ENCODE peak calls at places on chromosomes 11 and 22, in four cellular contexts. One of them, this sample, is unnamed.

GRCh38 chr11:373716-374551 is 4.6 kb downstream of the B4GALNT4 start:
- DNase-seq in H9: no peak
- DNase-seq in H1: no peak
- DNase-seq in neuronal stem cell: no peak
- DNase-seq in this sample: no peak

GRCh38 chr22:44870021-44870420 is 117.6 kb downstream of the ARHGAP8 start:
- DNase-seq in H1: no peak
- DNase-seq in H9: peak; percentile 66
- DNase-seq in neuronal stem cell: peak; percentile 11
- DNase-seq in this sample: no peak

GRCh38 chr11:65479184-65480145 is 19.4 kb upstream of the MALAT1 start:
- DNase-seq in H1: no peak
- DNase-seq in H9: peak; percentile 76
- DNase-seq in neuronal stem cell: no peak
- DNase-seq in this sample: peak; percentile 97

GRCh38 chr11:117613521-117613920 is 183.5 kb downstream of the DSCAML1 start:
- DNase-seq in H9: peak; percentile 62
- DNase-seq in neuronal stem cell: no peak
- DNase-seq in H1: peak; percentile 78
- DNase-seq in this sample: no peak

GRCh38 chr11:100593321-100593720 is 93.8 kb upstream of the ARHGAP42 start:
- DNase-seq in neuronal stem cell: no peak
- DNase-seq in H9: no peak
- DNase-seq in H1: no peak
- DNase-seq in this sample: peak; percentile 69

GRCh38 chr11:108960498-108960897 is 295.6 kb downstream of the DDX10 start:
- DNase-seq in H9: peak; percentile 66
- DNase-seq in neuronal stem cell: no peak
- DNase-seq in H1: no peak
- DNase-seq in this sample: no peak

GRCh38 chr22:25739659-25740344 is 2.2 kb upstream of the MYO18B start:
- DNase-seq in H9: no peak
- DNase-seq in neuronal stem cell: no peak
- DNase-seq in H1: no peak
- DNase-seq in this sample: no peak

GRCh38 chr11:26150046-26150445 is 181.9 kb upstream of the ANO3 start:
- DNase-seq in neuronal stem cell: no peak
- DNase-seq in H9: no peak
- DNase-seq in H1: no peak
- DNase-seq in this sample: no peak

GRCh38 chr11:72712168-72712721 is 38.0 kb upstream of the PDE2A start:
- DNase-seq in H9: no peak
- DNase-seq in H1: no peak
- DNase-seq in neuronal stem cell: no peak
- DNase-seq in this sample: peak; percentile 18

GRCh38 chr11:1348748-1349073 is 39.3 kb upstream of the TOLLIP start:
- DNase-seq in neuronal stem cell: no peak
- DNase-seq in H1: no peak
- DNase-seq in H9: peak; percentile 25
- DNase-seq in this sample: no peak

GRCh38 chr11:124085583-124085982 is 29.7 kb upstream of the VWA5A start:
- DNase-seq in H1: no peak
- DNase-seq in neuronal stem cell: no peak
- DNase-seq in H9: no peak
- DNase-seq in this sample: no peak

GRCh38 chr11:7964873-7965272 is 374 bp downstream of the NLRP10 start:
- DNase-seq in H9: no peak
- DNase-seq in neuronal stem cell: no peak
- DNase-seq in H1: no peak
- DNase-seq in this sample: peak; percentile 5

GRCh38 chr11:68872216-68873003 is 30.7 kb upstream of the CPT1A start:
- DNase-seq in neuronal stem cell: no peak
- DNase-seq in H9: no peak
- DNase-seq in H1: no peak
- DNase-seq in this sample: peak; percentile 70

GRCh38 chr11:93131709-93132108 is 66.1 kb downstream of the SLC36A4 start:
- DNase-seq in neuronal stem cell: no peak
- DNase-seq in H1: no peak
- DNase-seq in H9: no peak
- DNase-seq in this sample: no peak

GRCh38 chr11:84780689-84781293 is 846.4 kb downstream of the DLG2 start:
- DNase-seq in neuronal stem cell: peak; percentile 17
- DNase-seq in H9: no peak
- DNase-seq in H1: no peak
- DNase-seq in this sample: peak; percentile 18

GRCh38 chr22:25896098-25896497 is 154.1 kb downstream of the MYO18B start:
- DNase-seq in H9: no peak
- DNase-seq in H1: no peak
- DNase-seq in neuronal stem cell: no peak
- DNase-seq in this sample: no peak

GRCh38 chr11:83480811-83481210 is 194.6 kb upstream of the CCDC90B start:
- DNase-seq in H9: no peak
- DNase-seq in neuronal stem cell: peak; percentile 9
- DNase-seq in H1: no peak
- DNase-seq in this sample: no peak

GRCh38 chr22:26558246-26558895 is 31.6 kb downstream of the TPST2 start:
- DNase-seq in H1: no peak
- DNase-seq in neuronal stem cell: no peak
- DNase-seq in H9: no peak
- DNase-seq in this sample: peak; percentile 22

GRCh38 chr11:65639623-65640482 is 2.0 kb downstream of the SIPA1 start:
- DNase-seq in H9: no peak
- DNase-seq in H1: no peak
- DNase-seq in neuronal stem cell: no peak
- DNase-seq in this sample: no peak

GRCh38 chr11:30244255-30244654 is 13.4 kb downstream of the FSHB start:
- DNase-seq in H1: no peak
- DNase-seq in H9: no peak
- DNase-seq in neuronal stem cell: no peak
- DNase-seq in this sample: peak; percentile 6

GRCh38 chr11:45333506-45333971 is 47.4 kb upstream of the SYT13 start:
- DNase-seq in neuronal stem cell: no peak
- DNase-seq in H1: no peak
- DNase-seq in H9: peak; percentile 68
- DNase-seq in this sample: peak; percentile 98

GRCh38 chr22:49620666-49621065 is 207.0 kb downstream of the BRD1 start:
- DNase-seq in H9: no peak
- DNase-seq in neuronal stem cell: no peak
- DNase-seq in H1: no peak
- DNase-seq in this sample: no peak

GRCh38 chr11:10664005-10664404 is 29.6 kb downstream of the IRAG1 start:
- DNase-seq in neuronal stem cell: no peak
- DNase-seq in H9: no peak
- DNase-seq in H1: no peak
- DNase-seq in this sample: peak; percentile 45
- H2BK15ac ChIP-seq in neuronal stem cell: no peak overlapping the region
- H2BK15ac ChIP-seq in H9: no peak overlapping the region
- H2BK15ac ChIP-seq in H1: no peak overlapping the region
- H2BK15ac ChIP-seq in this sample: no peak overlapping the region

GRCh38 chr11:58573451-58574104 is 2.1 kb downstream of the LPXN start:
- DNase-seq in neuronal stem cell: no peak
- DNase-seq in H1: no peak
- DNase-seq in H9: no peak
- DNase-seq in this sample: peak; percentile 76
- H2AK5ac ChIP-seq in neuronal stem cell: no peak overlapping the region
- H2AK5ac ChIP-seq in H1: no peak overlapping the region
- H2AK5ac ChIP-seq in H9: no peak overlapping the region
- H2AK5ac ChIP-seq in this sample: no peak overlapping the region

GRCh38 chr11:71282581-71283351 is 30.4 kb upstream of the SHANK2 start:
- DNase-seq in H9: peak; percentile 28
- DNase-seq in H1: no peak
- DNase-seq in neuronal stem cell: no peak
- DNase-seq in this sample: no peak
- H2BK12ac ChIP-seq in H9: no peak overlapping the region
- H2BK12ac ChIP-seq in H1: peak overlapping the region; percentile 17
- H2BK12ac ChIP-seq in neuronal stem cell: peak overlapping the region; percentile 28
- H2BK12ac ChIP-seq in this sample: no peak overlapping the region

GRCh38 chr11:80282643-80283042 is 841.8 kb upstream of the TENM4 start:
- DNase-seq in H9: no peak
- DNase-seq in H1: no peak
- DNase-seq in neuronal stem cell: no peak
- DNase-seq in this sample: no peak

GRCh38 chr11:80281194-80281593 is 840.4 kb upstream of the TENM4 start:
- DNase-seq in H9: no peak
- DNase-seq in H1: no peak
- DNase-seq in neuronal stem cell: no peak
- DNase-seq in this sample: no peak

GRCh38 chr11:80280737-80281136 is 839.9 kb upstream of the TENM4 start:
- DNase-seq in H1: no peak
- DNase-seq in neuronal stem cell: no peak
- DNase-seq in H9: no peak
- DNase-seq in this sample: no peak

DNA sequence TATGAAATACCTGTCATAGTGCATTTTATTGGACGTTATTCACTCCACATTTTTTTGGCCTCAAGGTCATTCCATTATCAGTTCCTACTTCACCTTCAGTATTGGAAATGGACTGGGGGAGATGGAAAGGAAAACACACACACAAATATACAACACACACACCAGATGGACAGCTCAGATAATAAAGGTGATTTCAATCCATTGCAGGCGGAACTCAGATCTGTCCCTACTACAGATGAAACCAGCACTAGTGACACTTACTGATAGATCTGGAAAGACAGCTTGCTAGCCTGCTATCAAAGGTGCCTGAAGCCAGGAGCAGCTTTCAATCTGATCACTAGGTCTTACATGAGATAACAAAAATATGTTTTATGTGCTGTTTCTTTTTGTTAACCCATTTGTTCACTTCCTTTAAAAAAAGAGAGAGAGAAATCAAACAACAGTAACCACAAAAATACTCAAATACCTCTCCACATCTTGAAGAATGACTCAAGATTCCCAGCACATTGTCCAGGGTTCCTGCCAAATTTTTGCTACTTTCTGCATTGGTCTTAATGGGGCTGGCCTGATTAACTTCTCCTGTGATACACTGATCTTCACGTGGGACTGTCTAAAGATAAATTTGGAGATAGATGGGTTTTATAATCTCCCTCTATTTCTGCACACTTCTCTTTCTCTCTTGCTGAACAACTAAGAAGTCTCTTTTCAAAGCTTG is 844.4 kb upstream of the TENM4 start:
- DNase-seq in H1: no peak
- DNase-seq in H9: no peak
- DNase-seq in neuronal stem cell: no peak
- DNase-seq in this sample: no peak
- H2BK15ac ChIP-seq in H1: no peak overlapping the region
- H2BK15ac ChIP-seq in H9: no peak overlapping the region
- H2BK15ac ChIP-seq in neuronal stem cell: no peak overlapping the region
- H2BK15ac ChIP-seq in this sample: no peak overlapping the region

GRCh38 chr22:23825246-23825905 is 13.4 kb downstream of the DERL3 start:
- DNase-seq in neuronal stem cell: no peak
- DNase-seq in H1: no peak
- DNase-seq in H9: no peak
- DNase-seq in this sample: no peak
- H2AK5ac ChIP-seq in neuronal stem cell: no peak overlapping the region
- H2AK5ac ChIP-seq in H1: no peak overlapping the region
- H2AK5ac ChIP-seq in H9: no peak overlapping the region
- H2AK5ac ChIP-seq in this sample: peak overlapping the region; percentile 93

DNA sequence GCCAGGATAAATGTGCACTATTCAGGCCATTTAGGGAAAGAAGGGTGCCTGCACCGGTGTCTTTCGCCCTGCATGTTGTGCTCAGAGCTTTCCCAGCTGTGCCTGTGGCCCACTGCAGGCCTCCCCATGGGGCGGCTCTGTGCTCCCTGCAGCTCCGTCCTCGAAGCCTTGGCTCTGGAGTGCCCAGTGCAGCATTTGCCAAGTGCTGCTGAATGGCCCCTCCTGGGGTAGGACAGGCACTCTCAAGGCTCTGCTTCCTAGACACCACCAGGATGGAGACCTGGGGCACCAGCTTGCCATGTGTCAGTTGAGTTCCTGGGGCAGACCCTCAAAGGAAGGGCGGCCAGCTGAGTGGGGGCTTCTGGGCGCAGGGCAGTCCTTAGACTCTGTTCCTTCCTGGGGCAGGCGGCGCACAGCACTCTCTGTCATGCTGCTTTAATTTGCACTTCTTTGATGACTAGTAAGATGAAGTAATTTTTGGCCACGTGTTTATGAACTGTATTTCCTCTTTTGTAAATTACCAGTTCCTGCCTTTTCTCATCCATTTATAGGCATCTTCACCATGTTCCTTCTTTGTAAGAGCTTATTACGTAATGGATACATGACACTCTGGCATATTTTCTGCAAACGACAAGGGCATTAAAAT is 32.1 kb upstream of the GNB1L start:
- DNase-seq in H1: no peak
- DNase-seq in H9: no peak
- DNase-seq in neuronal stem cell: no peak
- DNase-seq in this sample: peak; percentile 58
- H2BK12ac ChIP-seq in H1: no peak overlapping the region
- H2BK12ac ChIP-seq in H9: no peak overlapping the region
- H2BK12ac ChIP-seq in neuronal stem cell: peak overlapping the region; percentile 68
- H2BK12ac ChIP-seq in this sample: peak overlapping the region; percentile 83

GRCh38 chr22:17368144-17368726 is 1.0 kb upstream of the CECR2 start:
- DNase-seq in neuronal stem cell: no peak
- DNase-seq in H9: no peak
- DNase-seq in H1: no peak
- DNase-seq in this sample: no peak

GRCh38 chr22:17368727-17369552 is at the start of gene CECR2:
- DNase-seq in H1: peak; percentile 60
- DNase-seq in neuronal stem cell: peak; percentile 90
- DNase-seq in H9: peak; percentile 86
- DNase-seq in this sample: peak; percentile 1

GRCh38 chr22:17369553-17370035 is 334 bp downstream of the CECR2 start:
- DNase-seq in H1: no peak
- DNase-seq in neuronal stem cell: peak; percentile 57
- DNase-seq in H9: peak; percentile 56
- DNase-seq in this sample: peak; percentile 1

GRCh38 chr22:17366329-17366728 is 2.9 kb upstream of the CECR2 start:
- DNase-seq in H1: no peak
- DNase-seq in neuronal stem cell: no peak
- DNase-seq in H9: no peak
- DNase-seq in this sample: no peak

DNA sequence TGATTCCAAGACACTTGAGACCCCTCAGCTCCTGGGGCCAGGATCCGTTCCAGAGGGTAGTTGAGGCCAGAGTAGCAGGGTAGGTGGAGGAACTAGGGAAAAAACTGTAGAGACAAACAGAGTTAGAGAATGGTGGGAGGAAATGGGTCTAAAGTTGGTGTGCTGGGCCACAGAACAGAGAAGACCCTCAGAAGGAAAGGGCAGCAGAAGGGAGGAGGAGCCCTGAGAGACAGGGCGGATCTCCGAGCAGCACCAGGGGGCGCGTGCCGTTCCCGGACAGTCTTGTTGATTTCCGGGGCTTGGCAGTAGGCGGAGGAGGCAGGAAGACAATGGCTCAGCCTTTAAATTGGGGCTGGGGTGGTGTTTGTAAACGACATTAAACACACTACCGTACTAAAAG is 2.4 kb upstream of the CECR2 start:
- DNase-seq in H9: peak; percentile 85
- DNase-seq in neuronal stem cell: peak; percentile 40
- DNase-seq in H1: no peak
- DNase-seq in this sample: no peak
- H2BK15ac ChIP-seq in H9: no peak overlapping the region
- H2BK15ac ChIP-seq in neuronal stem cell: no peak overlapping the region
- H2BK15ac ChIP-seq in H1: peak overlapping the region; percentile 72
- H2BK15ac ChIP-seq in this sample: no peak overlapping the region